ENCODE peak calls at places on chromosomes 2 and 18, in six cellular contexts. H is activated CD4-positive, alpha-beta T cell treated with anti-CD3 and anti-CD28 coated beads, Interleukin-2, amount 50 U/mL, for 48 hours; Y is M059J; U is GDM1; A is T-helper 17 cell; F is CD4-positive, alpha-beta T cell. I is an unnamed sample.

GRCh38 chr2:219469186-219469724 is 29.4 kb upstream of the GMPPA start:
- DNase-seq in H (no peak), Y (peak), U (no peak), A (no peak), F (no peak), I (peak)

GRCh38 chr2:240225660-240226475 is 85.4 kb upstream of the OTOS start:
- DNase-seq in H (no peak), Y (no peak), U (no peak), A (no peak), F (no peak), I (no peak)

GRCh38 chr2:20040489-20041172 is 10.8 kb downstream of the LAPTM4A start:
- DNase-seq in H (no peak), Y (peak), U (no peak), A (no peak), F (no peak), I (peak)

GRCh38 chr2:218567797-218568189 is 358 bp downstream of the USP37 start:
- DNase-seq in H (no peak), Y (no peak), U (no peak), A (peak), F (no peak), I (no peak)

GRCh38 chr2:64342195-64343099 is 111.5 kb upstream of the LGALSL start:
- DNase-seq in H (no peak), Y (no peak), U (no peak), A (no peak), F (no peak), I (no peak)

GRCh38 chr2:190551928-190552327 is 17.4 kb upstream of the NEMP2 start:
- DNase-seq in H (no peak), Y (no peak), U (peak), A (no peak), F (no peak), I (peak)

GRCh38 chr2:230777681-230778080 is 65.0 kb downstream of the CAB39 start:
- DNase-seq in H (no peak), Y (peak), U (no peak), A (no peak), F (no peak), I (no peak)

GRCh38 chr2:238921681-238922319 is 73.9 kb downstream of the TWIST2 start:
- DNase-seq in H (no peak), Y (no peak), U (no peak), A (no peak), F (no peak), I (no peak)

GRCh38 chr2:39567507-39567906 is 98.2 kb upstream of the TMEM178A start:
- DNase-seq in H (no peak), Y (peak), U (no peak), A (no peak), F (no peak), I (no peak)

GRCh38 chr2:43212931-43213330 is 13.5 kb downstream of the ZFP36L2 start:
- DNase-seq in H (no peak), Y (no peak), U (peak), A (no peak), F (no peak), I (no peak)

GRCh38 chr2:163729874-163730273 is 5.9 kb downstream of the FIGN start:
- DNase-seq in H (no peak), Y (no peak), U (no peak), A (no peak), F (no peak), I (no peak)

GRCh38 chr2:215693269-215693998 is 257.6 kb upstream of the FN1 start:
- DNase-seq in H (no peak), Y (peak), U (no peak), A (no peak), F (no peak), I (peak)

GRCh38 chr2:15965564-15966019 is 25.2 kb downstream of the MYCN start:
- DNase-seq in H (peak), Y (no peak), U (no peak), A (no peak), F (no peak), I (no peak)

GRCh38 chr2:72755647-72756423 is 70.0 kb downstream of the EXOC6B start:
- DNase-seq in H (no peak), Y (peak), U (no peak), A (no peak), F (no peak), I (peak)

GRCh38 chr2:154637426-154637825 is 61.1 kb upstream of the KCNJ3 start:
- DNase-seq in H (no peak), Y (no peak), U (no peak), A (no peak), F (no peak), I (no peak)

GRCh38 chr18:181711-182110 is 23.4 kb downstream of the USP14 start:
- DNase-seq in H (no peak), Y (no peak), U (no peak), A (no peak), F (no peak), I (no peak)

GRCh38 chr18:5469340-5469739 is 74.5 kb downstream of the EPB41L3 start:
- DNase-seq in H (no peak), Y (no peak), U (no peak), A (no peak), F (no peak), I (no peak)

GRCh38 chr2:127957240-127957639 is 70.6 kb downstream of the SAP130 start:
- DNase-seq in H (no peak), Y (peak), U (no peak), A (no peak), F (no peak), I (no peak)

GRCh38 chr18:69400253-69400975 is at the start of gene DOK6:
- DNase-seq in H (no peak), Y (peak), U (no peak), A (no peak), F (no peak), I (peak)

GRCh38 chr2:3356799-3357198 is 20.8 kb downstream of the EIPR1 start:
- DNase-seq in H (no peak), Y (no peak), U (no peak), A (no peak), F (no peak), I (no peak)

GRCh38 chr2:27152796-27153464 is 4.1 kb downstream of the TCF23 start:
- DNase-seq in H (no peak), Y (peak), U (no peak), A (no peak), F (no peak), I (peak)

GRCh38 chr18:59719533-59720325 is 22.5 kb upstream of the CCBE1 start:
- DNase-seq in H (no peak), Y (peak), U (no peak), A (no peak), F (no peak), I (peak)

GRCh38 chr2:115294999-115295398 is 852.6 kb downstream of the DPP10 start:
- DNase-seq in H (no peak), Y (no peak), U (no peak), A (no peak), F (no peak), I (no peak)

GRCh38 chr18:45755936-45756335 is 32.0 kb downstream of the SLC14A1 start:
- DNase-seq in H (no peak), Y (peak), U (no peak), A (no peak), F (no peak), I (peak)